ENCODE peak calls at places on chromosomes 13 and 19, in five cellular contexts. Z is brain microvascular endothelial cell; L is neural crest cell; E is stimulated activated naive B cell treated with anti-CD40 and anti-IgM and Interleukin-4, amounts not matched to agents 10 μg/mL and 1 μg/mL and 100 μg/mL, for 72 hours; J is psoas muscle. X is an unnamed sample.

GRCh38 chr19:46191972-46192371 is 37.6 kb upstream of the IGFL1 start:
- DNase-seq in Z (no peak), L (no peak), E (no peak), J (no peak), X (no peak)

GRCh38 chr19:45955905-45956608 is 17.6 kb downstream of the NOVA2 start:
- DNase-seq in Z (peak; percentile 13), L (peak; percentile 43), E (no peak), J (peak; percentile 41), X (no peak)

GRCh38 chr13:112001571-112001970 is 65.4 kb upstream of the SOX1 start:
- DNase-seq in Z (no peak), L (no peak), E (no peak), J (no peak), X (no peak)

GRCh38 chr13:23637813-23638212 is 67.6 kb downstream of the TNFRSF19 start:
- DNase-seq in Z (no peak), L (no peak), E (no peak), J (no peak), X (no peak)

GRCh38 chr13:110268061-110268460 is 38.9 kb downstream of the COL4A1 start:
- DNase-seq in Z (no peak), L (no peak), E (no peak), J (no peak), X (no peak)

GRCh38 chr19:40398417-40399056 is 8.6 kb upstream of the HIPK4 start:
- DNase-seq in Z (peak; percentile 25), L (no peak), E (peak; percentile 47), J (no peak), X (peak; percentile 14)

GRCh38 chr19:4374451-4375163 is 25.7 kb downstream of the SH3GL1 start:
- DNase-seq in Z (peak; percentile 63), L (no peak), E (no peak), J (peak; percentile 92), X (no peak)

GRCh38 chr13:95698047-95698749 is 21.3 kb downstream of the DNAJC3 start:
- DNase-seq in Z (no peak), L (no peak), E (no peak), J (no peak), X (no peak)

GRCh38 chr13:41061914-41062837 is 867 bp downstream of the WBP4 start:
- DNase-seq in Z (peak; percentile 50), L (no peak), E (no peak), J (no peak), X (no peak)

GRCh38 chr13:67063036-67063435 is 167.1 kb downstream of the PCDH9 start:
- DNase-seq in Z (no peak), L (no peak), E (no peak), J (no peak), X (no peak)

GRCh38 chr13:31172001-31172400 is 10.3 kb upstream of the HSPH1 start:
- DNase-seq in Z (peak; percentile 16), L (no peak), E (no peak), J (no peak), X (no peak)

GRCh38 chr19:2214253-2214652 is 21.9 kb downstream of the PLEKHJ1 start:
- DNase-seq in Z (no peak), L (no peak), E (no peak), J (no peak), X (no peak)

GRCh38 chr13:74570834-74571233 is 436.6 kb upstream of the KLF12 start:
- DNase-seq in Z (peak; percentile 46), L (no peak), E (no peak), J (no peak), X (no peak)

GRCh38 chr13:110705826-110706569 is at the start of gene CARS2:
- DNase-seq in Z (peak; percentile 93), L (peak; percentile 90), E (peak; percentile 91), J (peak; percentile 96), X (peak; percentile 88)

GRCh38 chr19:11061951-11062350 is 27.3 kb upstream of the LDLR start:
- DNase-seq in Z (no peak), L (no peak), E (no peak), J (no peak), X (no peak)

GRCh38 chr19:14091885-14092462 is 1.4 kb upstream of the SAMD1 start:
- DNase-seq in Z (no peak), L (no peak), E (no peak), J (no peak), X (no peak)

GRCh38 chr19:55391191-55391670 is 5.5 kb downstream of the RPL28 start:
- DNase-seq in Z (no peak), L (no peak), E (no peak), J (no peak), X (no peak)

GRCh38 chr13:50037788-50038187 is 22.5 kb downstream of the KCNRG start:
- DNase-seq in Z (no peak), L (no peak), E (no peak), J (no peak), X (no peak)

GRCh38 chr19:37467608-37468090 is 405 bp upstream of the ZNF569 start:
- DNase-seq in Z (no peak), L (no peak), E (no peak), J (no peak), X (no peak)

GRCh38 chr19:12789098-12789903 is 2.0 kb upstream of the JUNB start:
- DNase-seq in Z (no peak), L (no peak), E (no peak), J (no peak), X (no peak)

GRCh38 chr19:34690372-34690771 is 12.9 kb downstream of the ZNF302 start:
- DNase-seq in Z (no peak), L (no peak), E (no peak), J (no peak), X (no peak)

X was measured in activated CD8-positive, alpha-beta memory T cell treated with anti-CD3 and anti-CD28 coated beads for 4 hours.